ENCODE peak calls at places on chromosomes 6 and 20, in four cellular contexts. J is K562, V is WTC11, C is HepG2. P is an unnamed sample.

GRCh38 chr6:104251651-104252050 is 608.1 kb downstream of the HACE1 start:
- DNase-seq in J (no peak), V (no peak), C (no peak), P (no peak)

GRCh38 chr6:44473393-44473792 is 85.9 kb downstream of the CDC5L start:
- DNase-seq in J (no peak), V (no peak), C (no peak), P (no peak)

GRCh38 chr6:87210979-87211378 is 55.6 kb downstream of the ZNF292 start:
- DNase-seq in J (no peak), V (no peak), C (no peak), P (no peak)

GRCh38 chr6:43436577-43437282 is 9.4 kb downstream of the ABCC10 start:
- DNase-seq in J (no peak), V (no peak), C (peak), P (peak)

GRCh38 chr20:36569847-36570429 is 3.5 kb upstream of the TGIF2 start:
- DNase-seq in J (no peak), V (no peak), C (no peak), P (no peak)

GRCh38 chr20:37366749-37367148 is 20.8 kb downstream of the SRC start:
- DNase-seq in J (no peak), V (no peak), C (no peak), P (no peak)

GRCh38 chr6:150410906-150411305 is 42.1 kb downstream of the IYD start:
- DNase-seq in J (no peak), V (no peak), C (no peak), P (no peak)

GRCh38 chr6:71038966-71039365 is 82.1 kb upstream of the B3GAT2 start:
- DNase-seq in J (no peak), V (no peak), C (no peak), P (no peak)

GRCh38 chr6:5936611-5937010 is 70.1 kb downstream of the NRN1 start:
- DNase-seq in J (no peak), V (no peak), C (no peak), P (no peak)

GRCh38 chr6:108988291-108988690 is 106.4 kb downstream of the SESN1 start:
- DNase-seq in J (no peak), V (no peak), C (no peak), P (no peak)

GRCh38 chr20:58461899-58462298 is 53.3 kb downstream of the APCDD1L start:
- DNase-seq in J (no peak), V (no peak), C (no peak), P (no peak)

GRCh38 chr6:43657221-43657802 is 12.5 kb downstream of the RSPH9 start:
- DNase-seq in J (no peak), V (no peak), C (no peak), P (no peak)

GRCh38 chr6:140379919-140380318 is 1005.5 kb upstream of the CITED2 start:
- DNase-seq in J (no peak), V (no peak), C (peak), P (no peak)

GRCh38 chr6:155528982-155529453 is 73.4 kb upstream of the NOX3 start:
- DNase-seq in J (no peak), V (no peak), C (peak), P (peak)

GRCh38 chr6:97113170-97113569 is 169.8 kb downstream of the MMS22L start:
- DNase-seq in J (no peak), V (no peak), C (no peak), P (no peak)

GRCh38 chr6:166736606-166737005 is 109.6 kb upstream of the RPS6KA2 start:
- DNase-seq in J (no peak), V (no peak), C (no peak), P (peak)

GRCh38 chr20:47790032-47790965 is 5.0 kb upstream of the SULF2 start:
- DNase-seq in J (no peak), V (no peak), C (no peak), P (no peak)

GRCh38 chr6:44727651-44728630 is 340.4 kb downstream of the CDC5L start:
- DNase-seq in J (no peak), V (no peak), C (no peak), P (no peak)

GRCh38 chr6:154569136-154569862 is 58.8 kb upstream of the CNKSR3 start:
- DNase-seq in J (no peak), V (no peak), C (no peak), P (no peak)

GRCh38 chr6:160999508-160999907 is 7.9 kb downstream of the MAP3K4 start:
- DNase-seq in J (no peak), V (no peak), C (no peak), P (no peak)
- TF ChIP-seq ESRRA in J (no peak), V (no peak), C (no peak), P (no peak)

DNA sequence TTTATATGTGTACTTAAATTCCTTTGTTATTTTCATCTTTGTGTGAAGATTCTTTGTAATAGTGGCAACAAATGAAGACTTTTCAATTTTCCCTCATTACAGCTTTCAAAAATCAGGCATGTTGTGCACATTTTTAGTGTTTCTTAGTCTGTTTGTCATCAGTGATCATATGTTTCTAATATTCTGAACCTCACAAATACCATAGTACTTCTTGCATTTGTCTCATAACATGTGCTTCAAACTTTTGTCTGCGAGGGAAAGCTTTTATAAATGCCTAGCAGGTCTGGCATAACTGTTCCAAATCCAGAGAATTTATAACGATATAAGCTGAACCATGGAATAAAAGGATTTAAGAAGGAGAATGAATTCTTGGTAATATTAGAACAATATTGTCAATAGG is 670.2 kb downstream of the RFPL4B start:
- DNase-seq in J (no peak), V (no peak), C (no peak), P (no peak)
- TF ChIP-seq ESRRA in J (no peak), V (no peak), C (no peak), P (no peak)

GRCh38 chr20:17205261-17205660 is 21.6 kb upstream of the PCSK2 start:
- DNase-seq in J (no peak), V (no peak), C (no peak), P (no peak)

GRCh38 chr20:17210983-17211382 is 15.9 kb upstream of the PCSK2 start:
- DNase-seq in J (no peak), V (no peak), C (peak), P (no peak)

GRCh38 chr20:17215167-17215566 is 11.7 kb upstream of the PCSK2 start:
- DNase-seq in J (no peak), V (no peak), C (no peak), P (no peak)

GRCh38 chr20:17210387-17210786 is 16.5 kb upstream of the PCSK2 start:
- DNase-seq in J (no peak), V (no peak), C (no peak), P (no peak)
- TF ChIP-seq ESRRA in J (no peak), V (no peak), C (no peak), P (no peak)

GRCh38 chr6:89650579-89650978 is 12.0 kb upstream of the LYRM2 start:
- DNase-seq in J (no peak), V (no peak), C (no peak), P (no peak)
- TF ChIP-seq ESRRA in J (no peak), V (no peak), C (no peak), P (no peak)

GRCh38 chr6:137892271-137892708 is 25.2 kb downstream of the TNFAIP3 start:
- DNase-seq in J (no peak), V (no peak), C (no peak), P (no peak)
- TF ChIP-seq ESRRA in J (no peak), V (no peak), C (no peak), P (no peak)

DNA sequence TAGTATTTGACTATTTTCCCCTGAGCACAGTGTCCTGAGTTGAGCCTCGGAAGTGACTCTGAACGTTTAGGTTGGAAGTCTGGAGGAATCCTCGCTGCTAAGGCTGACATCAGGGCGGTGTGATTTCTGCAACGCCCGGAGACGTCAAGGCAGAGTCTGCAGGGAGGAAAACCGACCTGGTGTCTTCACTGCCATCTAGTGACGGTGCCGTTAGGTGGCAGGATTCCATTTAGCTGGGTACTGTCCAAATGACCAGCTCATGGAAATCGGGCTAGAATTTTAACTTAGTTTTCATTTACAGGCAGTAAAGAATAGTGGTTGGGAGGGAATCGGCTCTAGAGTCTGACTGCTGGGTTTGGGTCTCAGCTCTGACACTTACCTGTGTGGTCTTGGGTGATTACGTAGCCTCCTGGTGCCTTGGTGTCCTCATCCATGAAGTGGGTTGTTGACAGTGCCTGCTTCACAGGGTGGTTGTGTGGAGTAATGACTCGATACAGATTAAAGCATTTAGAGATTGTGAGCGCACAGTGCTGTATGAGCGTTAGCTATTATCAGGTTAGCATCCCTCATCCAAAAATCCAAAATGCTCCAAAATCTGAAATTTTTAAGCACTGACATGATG is 35.0 kb downstream of the FOXF2 start:
- DNase-seq in J (no peak), V (peak), C (peak), P (peak)
- TF ChIP-seq ESRRA in J (no peak), V (no peak), C (no peak), P (no peak)

GRCh38 chr20:2822073-2822472 is 5.9 kb downstream of the TMEM239 start:
- DNase-seq in J (no peak), V (no peak), C (no peak), P (no peak)

GRCh38 chr20:2817891-2818595 is 1.9 kb downstream of the TMEM239 start:
- DNase-seq in J (no peak), V (no peak), C (no peak), P (no peak)

GRCh38 chr20:2820084-2820895 is 4.1 kb downstream of the TMEM239 start:
- DNase-seq in J (peak), V (peak), C (no peak), P (no peak)

GRCh38 chr20:2817341-2817726 is 1.2 kb downstream of the TMEM239 start:
- DNase-seq in J (no peak), V (no peak), C (no peak), P (no peak)

DNA sequence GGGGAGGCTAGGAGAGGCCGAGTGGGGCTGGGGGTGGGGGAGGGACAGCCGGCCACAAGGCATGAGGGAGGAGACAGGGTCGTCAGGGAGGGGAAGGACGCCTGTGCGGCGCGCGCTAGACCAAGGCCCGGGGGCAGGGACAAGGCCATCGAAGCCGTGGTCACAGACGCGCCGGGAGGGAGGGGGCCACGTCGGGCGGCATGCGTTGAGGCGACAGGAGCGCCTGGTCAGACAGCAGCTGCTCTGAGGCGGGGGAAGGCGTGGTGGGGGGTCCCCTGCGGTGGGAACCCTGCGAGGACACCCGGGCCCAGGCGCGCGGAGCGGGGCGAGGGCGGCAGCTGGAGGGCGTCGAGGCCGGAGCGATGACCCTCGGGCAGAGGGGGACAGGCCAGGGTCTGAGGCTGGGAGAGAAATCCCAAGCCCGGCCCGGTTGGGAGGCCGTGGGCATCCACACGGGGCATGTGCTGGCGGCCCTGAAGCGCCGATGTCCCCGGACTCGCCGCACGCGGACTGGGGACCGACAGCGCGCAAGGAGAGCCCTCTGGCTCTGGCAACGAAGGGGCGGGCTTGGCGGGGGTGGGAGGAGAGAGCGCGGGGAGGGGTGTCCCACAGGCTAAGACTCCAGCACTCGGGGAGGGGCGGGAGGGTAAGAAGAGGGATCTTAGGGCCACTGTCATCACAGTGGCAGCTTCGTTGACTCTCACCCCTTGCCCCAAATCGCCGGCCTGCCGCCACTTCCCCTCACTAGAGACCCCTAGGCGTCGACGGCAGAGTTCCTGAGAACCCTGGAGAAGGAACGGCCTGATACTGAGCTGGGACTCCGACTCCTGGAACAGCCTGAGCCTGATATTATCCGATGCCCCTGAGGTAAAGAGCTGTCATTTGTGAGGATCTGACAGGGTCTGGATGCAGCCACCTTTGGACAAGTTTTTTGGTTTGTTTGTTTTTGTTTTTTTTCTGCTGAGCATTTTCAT is 5.0 kb downstream of the TMEM239 start:
- DNase-seq in J (peak), V (peak), C (no peak), P (no peak)
- TF ChIP-seq ESRRA in J (no peak), V (no peak), C (no peak), P (no peak)

GRCh38 chr6:144481527-144481926 is 196.4 kb downstream of the UTRN start:
- DNase-seq in J (no peak), V (no peak), C (no peak), P (no peak)

GRCh38 chr6:144479991-144480390 is 194.9 kb downstream of the UTRN start:
- DNase-seq in J (no peak), V (no peak), C (no peak), P (no peak)

GRCh38 chr6:144482142-144482541 is 197.0 kb downstream of the UTRN start:
- DNase-seq in J (peak), V (peak), C (peak), P (peak)

GRCh38 chr6:144478487-144478886 is 193.4 kb downstream of the UTRN start:
- DNase-seq in J (no peak), V (no peak), C (no peak), P (no peak)

DNA sequence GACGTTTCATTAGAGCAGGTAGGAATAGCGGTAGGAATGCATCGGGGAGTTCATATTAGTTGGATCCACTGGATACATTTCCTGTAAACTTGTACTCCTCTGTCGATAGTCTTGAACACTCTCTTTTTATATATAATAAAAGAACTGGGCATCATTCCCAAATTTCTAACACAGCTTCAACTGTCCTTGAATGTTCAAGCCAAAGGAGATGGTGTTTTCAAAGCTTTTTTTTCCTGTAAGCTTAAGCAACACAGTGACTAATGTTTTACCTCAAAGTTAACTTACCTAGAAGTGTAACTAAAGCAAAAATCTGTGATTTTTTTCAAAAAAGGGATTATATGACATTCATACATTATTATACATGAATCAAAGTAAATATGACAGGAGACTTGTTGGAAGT is 195.4 kb downstream of the UTRN start:
- DNase-seq in J (no peak), V (no peak), C (no peak), P (no peak)
- TF ChIP-seq ESRRA in J (no peak), V (no peak), C (no peak), P (no peak)